ENCODE peak calls at places on chromosomes 12 and 14, in seven cellular contexts. A, V, X, K, Y, W and G are unnamed samples.

GRCh38 chr14:53807580-53807979 is 149.0 kb downstream of the BMP4 start:
- DNase-seq in A (no peak), V (no peak), X (no peak), K (no peak), Y (no peak), W (peak; percentile 16), G (no peak)

GRCh38 chr14:105096206-105096875 is 31.1 kb upstream of the GPR132 start:
- DNase-seq in A (no peak), V (no peak), X (no peak), K (no peak), Y (no peak), W (no peak), G (no peak)

GRCh38 chr12:50665609-50666008 is 98.3 kb upstream of the ATF1 start:
- DNase-seq in A (no peak), V (no peak), X (no peak), K (no peak), Y (no peak), W (no peak), G (no peak)

GRCh38 chr14:32472512-32473472 is 143.7 kb downstream of the AKAP6 start:
- DNase-seq in A (no peak), V (no peak), X (no peak), K (no peak), Y (no peak), W (peak; percentile 77), G (no peak)

GRCh38 chr12:106897082-106897481 is 58.6 kb upstream of the TMEM263 start:
- DNase-seq in A (no peak), V (no peak), X (no peak), K (no peak), Y (no peak), W (peak; percentile 15), G (peak; percentile 9)

GRCh38 chr14:75334191-75335051 is 55.8 kb downstream of the FOS start:
- DNase-seq in A (no peak), V (peak; percentile 17), X (no peak), K (no peak), Y (peak; percentile 83), W (peak; percentile 41), G (no peak)

GRCh38 chr14:60245316-60246177 is 3.5 kb upstream of the PPM1A start:
- DNase-seq in A (no peak), V (no peak), X (no peak), K (no peak), Y (peak; percentile 54), W (no peak), G (no peak)

GRCh38 chr12:127176804-127177203 is 1090.2 kb upstream of the TMEM132C start:
- DNase-seq in A (no peak), V (no peak), X (no peak), K (no peak), Y (no peak), W (no peak), G (no peak)

GRCh38 chr12:96906849-96907664 is at the start of gene NEDD1:
- DNase-seq in A (peak; percentile 91), V (peak; percentile 85), X (no peak), K (peak; percentile 84), Y (peak; percentile 92), W (peak; percentile 79), G (peak; percentile 91)

GRCh38 chr12:69170293-69170692 is 69.1 kb upstream of the CPSF6 start:
- DNase-seq in A (no peak), V (no peak), X (no peak), K (no peak), Y (no peak), W (no peak), G (no peak)

GRCh38 chr14:105151838-105152793 is 16.5 kb downstream of the JAG2 start:
- DNase-seq in A (no peak), V (no peak), X (no peak), K (no peak), Y (no peak), W (no peak), G (no peak)

GRCh38 chr12:120230326-120230973 is 29.5 kb upstream of the RPLP0 start:
- DNase-seq in A (peak; percentile 94), V (peak; percentile 59), X (peak; percentile 73), K (no peak), Y (no peak), W (peak; percentile 94), G (peak; percentile 82)

GRCh38 chr12:94427520-94428381 is 31.9 kb downstream of the CEP83 start:
- DNase-seq in A (peak; percentile 21), V (peak; percentile 89), X (peak; percentile 32), K (no peak), Y (peak; percentile 56), W (peak; percentile 92), G (no peak)

GRCh38 chr12:94430304-94430703 is 29.4 kb downstream of the CEP83 start:
- DNase-seq in A (no peak), V (no peak), X (no peak), K (no peak), Y (no peak), W (no peak), G (no peak)

GRCh38 chr12:94426049-94426448 is 33.6 kb downstream of the CEP83 start:
- DNase-seq in A (no peak), V (no peak), X (no peak), K (no peak), Y (no peak), W (no peak), G (no peak)

GRCh38 chr12:94429191-94429590 is 30.5 kb downstream of the CEP83 start:
- DNase-seq in A (no peak), V (no peak), X (no peak), K (no peak), Y (no peak), W (no peak), G (no peak)

DNA sequence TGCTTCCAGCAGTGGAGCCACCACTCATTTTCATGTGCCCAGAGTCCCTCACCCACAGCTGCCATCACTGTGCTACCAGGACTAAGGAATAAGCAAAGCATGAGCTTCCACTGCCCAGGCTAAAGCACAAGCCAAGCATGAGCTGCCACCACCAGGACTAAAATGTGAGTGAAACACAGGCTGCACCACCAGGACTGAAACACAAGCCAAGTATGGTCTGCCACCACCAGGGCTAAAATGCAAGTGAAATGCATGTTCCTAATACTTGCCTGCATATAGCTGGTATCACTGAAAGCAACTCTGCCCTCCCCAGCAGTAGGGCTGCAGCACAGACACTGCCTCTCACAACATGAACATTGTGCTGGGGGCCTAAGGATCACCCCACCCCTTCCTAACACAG is 30.0 kb downstream of the CEP83 start:
- DNase-seq in A (no peak), V (no peak), X (no peak), K (no peak), Y (peak; percentile 75), W (peak; percentile 54), G (no peak)
- TF ChIP-seq CTCF in A (no peak), V (no peak), X (peak; percentile 3), K (no peak), Y (peak; percentile 4), W (no peak), G (no peak)

DNA sequence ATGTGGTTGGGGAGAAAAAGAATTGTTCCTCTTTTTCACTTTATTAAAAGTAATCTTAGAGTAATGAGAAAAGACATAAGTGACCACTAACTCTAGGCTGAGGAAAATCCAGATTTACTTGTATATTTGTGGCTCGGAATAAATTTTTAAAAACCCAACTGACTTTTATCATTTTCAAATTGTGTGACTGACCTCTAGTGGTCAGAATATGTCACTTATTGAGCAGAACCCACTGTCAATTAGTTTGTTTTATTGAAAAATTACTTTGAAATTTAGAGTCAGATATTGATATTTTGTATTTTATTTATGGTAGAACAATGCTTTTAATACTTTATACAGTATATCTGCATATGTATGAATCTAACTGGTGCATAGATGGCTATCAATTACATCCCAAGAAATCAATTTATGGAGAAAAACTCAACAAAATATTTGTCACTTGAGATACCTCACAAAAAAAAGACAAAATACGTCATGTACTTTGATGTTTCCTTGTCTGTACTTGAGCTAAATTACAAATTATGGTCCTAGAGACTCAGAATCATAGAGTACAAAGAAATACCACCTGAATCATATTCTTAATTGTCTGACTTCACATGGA is 229.4 kb downstream of the CNTN1 start:
- DNase-seq in A (peak; percentile 39), V (no peak), X (no peak), K (no peak), Y (peak; percentile 17), W (peak; percentile 26), G (no peak)
- TF ChIP-seq CTCF in A (peak; percentile 85), V (peak; percentile 59), X (peak; percentile 52), K (peak; percentile 88), Y (peak; percentile 39), W (peak; percentile 41), G (no peak)

GRCh38 chr14:65938738-65939137 is 526.2 kb downstream of the FUT8 start:
- DNase-seq in A (no peak), V (no peak), X (no peak), K (no peak), Y (no peak), W (no peak), G (no peak)

GRCh38 chr14:65941091-65941490 is 528.6 kb downstream of the FUT8 start:
- DNase-seq in A (no peak), V (no peak), X (no peak), K (no peak), Y (no peak), W (no peak), G (no peak)

GRCh38 chr14:65937804-65938316 is 525.3 kb downstream of the FUT8 start:
- DNase-seq in A (no peak), V (no peak), X (no peak), K (no peak), Y (no peak), W (no peak), G (no peak)

GRCh38 chr14:65939184-65939583 is 526.7 kb downstream of the FUT8 start:
- DNase-seq in A (no peak), V (no peak), X (no peak), K (no peak), Y (no peak), W (no peak), G (no peak)

GRCh38 chr14:65940056-65940735 is 527.7 kb downstream of the FUT8 start:
- DNase-seq in A (peak; percentile 32), V (no peak), X (no peak), K (no peak), Y (peak; percentile 57), W (no peak), G (peak; percentile 7)
- TF ChIP-seq CTCF in A (peak; percentile 14), V (no peak), X (no peak), K (peak; percentile 38), Y (peak; percentile 36), W (peak; percentile 20), G (no peak)

GRCh38 chr12:125434131-125434530 is 368.9 kb downstream of the AACS start:
- DNase-seq in A (no peak), V (no peak), X (no peak), K (no peak), Y (no peak), W (no peak), G (no peak)

GRCh38 chr12:125435871-125436270 is 370.6 kb downstream of the AACS start:
- DNase-seq in A (no peak), V (no peak), X (no peak), K (no peak), Y (no peak), W (no peak), G (no peak)

GRCh38 chr12:125436686-125437085 is 371.5 kb downstream of the AACS start:
- DNase-seq in A (no peak), V (no peak), X (no peak), K (no peak), Y (no peak), W (no peak), G (no peak)

GRCh38 chr12:125434936-125435443 is 369.8 kb downstream of the AACS start:
- DNase-seq in A (no peak), V (no peak), X (no peak), K (no peak), Y (peak; percentile 85), W (no peak), G (no peak)

DNA sequence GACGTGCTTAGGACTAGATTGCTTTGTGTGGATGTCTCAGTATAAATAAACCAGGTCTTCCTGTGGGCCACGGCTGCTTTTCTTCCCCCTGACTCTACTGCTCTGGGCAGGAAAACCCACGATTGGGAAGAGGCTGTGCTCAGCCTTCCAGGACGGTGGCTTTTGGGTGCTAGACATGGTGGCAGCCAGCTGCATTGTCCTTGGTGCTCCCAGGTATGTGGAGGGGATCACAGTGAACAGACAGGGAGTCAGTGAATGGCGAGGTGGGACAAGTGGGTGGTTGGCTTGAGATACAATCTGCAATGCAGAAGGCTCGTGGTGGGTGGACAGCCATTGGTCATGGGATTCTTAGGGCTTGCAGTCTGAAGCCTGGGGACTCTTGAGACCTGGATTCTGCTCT is 366.3 kb downstream of the AACS start:
- DNase-seq in A (no peak), V (no peak), X (no peak), K (no peak), Y (no peak), W (no peak), G (no peak)
- TF ChIP-seq CTCF in A (no peak), V (no peak), X (no peak), K (no peak), Y (no peak), W (no peak), G (no peak)